ENCODE peak calls at places on chromosome 1, in ten cellular contexts. One of them, this sample, is unnamed.

GRCh38 chr1:206662396-206663092 is 22.2 kb upstream of the MAPKAPK2 start:
- DNase-seq in prostate gland: no peak
- DNase-seq in BE2C: no peak
- DNase-seq in left ventricle myocardium inferior: no peak
- DNase-seq in esophagus squamous epithelium: no peak
- DNase-seq in CD8-positive, alpha-beta T cell: no peak
- DNase-seq in choroid plexus epithelial cell: no peak
- DNase-seq in upper lobe of right lung: no peak
- DNase-seq in astrocyte: no peak
- DNase-seq in AG09309: no peak
- DNase-seq in this sample: no peak

GRCh38 chr1:175514309-175515001 is 228.9 kb downstream of the TNR start:
- DNase-seq in esophagus squamous epithelium: no peak
- DNase-seq in choroid plexus epithelial cell: peak
- DNase-seq in upper lobe of right lung: no peak
- DNase-seq in astrocyte: peak
- DNase-seq in prostate gland: no peak
- DNase-seq in AG09309: no peak
- DNase-seq in left ventricle myocardium inferior: no peak
- DNase-seq in BE2C: no peak
- DNase-seq in CD8-positive, alpha-beta T cell: no peak
- DNase-seq in this sample: no peak

GRCh38 chr1:200400556-200400955 is 9.3 kb downstream of the ZNF281 start:
- DNase-seq in upper lobe of right lung: no peak
- DNase-seq in choroid plexus epithelial cell: no peak
- DNase-seq in CD8-positive, alpha-beta T cell: no peak
- DNase-seq in astrocyte: no peak
- DNase-seq in AG09309: no peak
- DNase-seq in BE2C: no peak
- DNase-seq in prostate gland: no peak
- DNase-seq in left ventricle myocardium inferior: no peak
- DNase-seq in esophagus squamous epithelium: no peak
- DNase-seq in this sample: no peak

GRCh38 chr1:62493656-62494055 is 56.8 kb downstream of the USP1 start:
- DNase-seq in choroid plexus epithelial cell: peak
- DNase-seq in upper lobe of right lung: no peak
- DNase-seq in esophagus squamous epithelium: no peak
- DNase-seq in prostate gland: no peak
- DNase-seq in AG09309: no peak
- DNase-seq in astrocyte: peak
- DNase-seq in left ventricle myocardium inferior: no peak
- DNase-seq in CD8-positive, alpha-beta T cell: no peak
- DNase-seq in BE2C: no peak
- DNase-seq in this sample: no peak

GRCh38 chr1:94514095-94514727 is 27.3 kb downstream of the F3 start:
- DNase-seq in upper lobe of right lung: no peak
- DNase-seq in BE2C: peak
- DNase-seq in astrocyte: no peak
- DNase-seq in esophagus squamous epithelium: no peak
- DNase-seq in CD8-positive, alpha-beta T cell: no peak
- DNase-seq in choroid plexus epithelial cell: no peak
- DNase-seq in prostate gland: no peak
- DNase-seq in AG09309: no peak
- DNase-seq in left ventricle myocardium inferior: no peak
- DNase-seq in this sample: no peak

GRCh38 chr1:160664573-160665051 is 17.8 kb upstream of the SLAMF1 start:
- DNase-seq in AG09309: no peak
- DNase-seq in upper lobe of right lung: no peak
- DNase-seq in CD8-positive, alpha-beta T cell: no peak
- DNase-seq in left ventricle myocardium inferior: no peak
- DNase-seq in prostate gland: no peak
- DNase-seq in astrocyte: no peak
- DNase-seq in BE2C: no peak
- DNase-seq in esophagus squamous epithelium: no peak
- DNase-seq in choroid plexus epithelial cell: no peak
- DNase-seq in this sample: no peak

GRCh38 chr1:243693764-243694163 is 156.3 kb downstream of the AKT3 start:
- DNase-seq in upper lobe of right lung: no peak
- DNase-seq in left ventricle myocardium inferior: no peak
- DNase-seq in CD8-positive, alpha-beta T cell: no peak
- DNase-seq in astrocyte: no peak
- DNase-seq in esophagus squamous epithelium: no peak
- DNase-seq in BE2C: no peak
- DNase-seq in AG09309: no peak
- DNase-seq in prostate gland: no peak
- DNase-seq in choroid plexus epithelial cell: no peak
- DNase-seq in this sample: no peak

GRCh38 chr1:113929750-113930498 is 800 bp downstream of the HIPK1 start:
- DNase-seq in left ventricle myocardium inferior: peak
- DNase-seq in upper lobe of right lung: peak
- DNase-seq in CD8-positive, alpha-beta T cell: peak
- DNase-seq in esophagus squamous epithelium: no peak
- DNase-seq in choroid plexus epithelial cell: peak
- DNase-seq in BE2C: peak
- DNase-seq in prostate gland: peak
- DNase-seq in astrocyte: peak
- DNase-seq in AG09309: no peak
- DNase-seq in this sample: no peak

GRCh38 chr1:26961826-26962225 is 1.6 kb upstream of the KDF1 start:
- DNase-seq in astrocyte: peak
- DNase-seq in left ventricle myocardium inferior: no peak
- DNase-seq in BE2C: no peak
- DNase-seq in AG09309: peak
- DNase-seq in prostate gland: no peak
- DNase-seq in CD8-positive, alpha-beta T cell: no peak
- DNase-seq in upper lobe of right lung: no peak
- DNase-seq in esophagus squamous epithelium: no peak
- DNase-seq in choroid plexus epithelial cell: peak
- DNase-seq in this sample: peak

GRCh38 chr1:158471920-158472319 is at the start of gene OR10R2:
- DNase-seq in BE2C: no peak
- DNase-seq in prostate gland: no peak
- DNase-seq in upper lobe of right lung: no peak
- DNase-seq in esophagus squamous epithelium: no peak
- DNase-seq in AG09309: no peak
- DNase-seq in choroid plexus epithelial cell: no peak
- DNase-seq in CD8-positive, alpha-beta T cell: no peak
- DNase-seq in left ventricle myocardium inferior: no peak
- DNase-seq in astrocyte: no peak
- DNase-seq in this sample: no peak

GRCh38 chr1:17908945-17909344 is 153.8 kb downstream of the ACTL8 start:
- DNase-seq in prostate gland: no peak
- DNase-seq in choroid plexus epithelial cell: no peak
- DNase-seq in left ventricle myocardium inferior: no peak
- DNase-seq in upper lobe of right lung: peak
- DNase-seq in astrocyte: no peak
- DNase-seq in CD8-positive, alpha-beta T cell: no peak
- DNase-seq in BE2C: no peak
- DNase-seq in AG09309: no peak
- DNase-seq in esophagus squamous epithelium: no peak
- DNase-seq in this sample: no peak

GRCh38 chr1:2990376-2991115 is 30.7 kb upstream of the ACTRT2 start:
- DNase-seq in left ventricle myocardium inferior: no peak
- DNase-seq in prostate gland: no peak
- DNase-seq in AG09309: no peak
- DNase-seq in BE2C: no peak
- DNase-seq in CD8-positive, alpha-beta T cell: no peak
- DNase-seq in astrocyte: no peak
- DNase-seq in upper lobe of right lung: no peak
- DNase-seq in esophagus squamous epithelium: no peak
- DNase-seq in choroid plexus epithelial cell: no peak
- DNase-seq in this sample: no peak

GRCh38 chr1:6099787-6100765 is 54.4 kb downstream of the KCNAB2 start:
- DNase-seq in astrocyte: no peak
- DNase-seq in BE2C: peak
- DNase-seq in upper lobe of right lung: peak
- DNase-seq in esophagus squamous epithelium: no peak
- DNase-seq in left ventricle myocardium inferior: peak
- DNase-seq in CD8-positive, alpha-beta T cell: no peak
- DNase-seq in prostate gland: no peak
- DNase-seq in choroid plexus epithelial cell: peak
- DNase-seq in AG09309: no peak
- DNase-seq in this sample: no peak
- TF ChIP-seq CTCF in astrocyte: no peak
- TF ChIP-seq CTCF in BE2C: peak
- TF ChIP-seq CTCF in upper lobe of right lung: no peak
- TF ChIP-seq CTCF in esophagus squamous epithelium: no peak
- TF ChIP-seq CTCF in left ventricle myocardium inferior: peak
- TF ChIP-seq CTCF in CD8-positive, alpha-beta T cell: no peak
- TF ChIP-seq CTCF in prostate gland: no peak
- TF ChIP-seq CTCF in choroid plexus epithelial cell: peak
- TF ChIP-seq CTCF in AG09309: peak
- TF ChIP-seq CTCF in this sample: no peak

GRCh38 chr1:10213186-10213585 is 2.8 kb downstream of the KIF1B start:
- DNase-seq in upper lobe of right lung: no peak
- DNase-seq in AG09309: no peak
- DNase-seq in choroid plexus epithelial cell: no peak
- DNase-seq in BE2C: no peak
- DNase-seq in astrocyte: no peak
- DNase-seq in prostate gland: no peak
- DNase-seq in left ventricle myocardium inferior: no peak
- DNase-seq in esophagus squamous epithelium: no peak
- DNase-seq in CD8-positive, alpha-beta T cell: no peak
- DNase-seq in this sample: no peak

GRCh38 chr1:10210841-10211804 is 753 bp downstream of the KIF1B start:
- DNase-seq in esophagus squamous epithelium: peak
- DNase-seq in BE2C: peak
- DNase-seq in prostate gland: peak
- DNase-seq in AG09309: peak
- DNase-seq in left ventricle myocardium inferior: peak
- DNase-seq in upper lobe of right lung: peak
- DNase-seq in CD8-positive, alpha-beta T cell: no peak
- DNase-seq in choroid plexus epithelial cell: peak
- DNase-seq in astrocyte: peak
- DNase-seq in this sample: peak

GRCh38 chr1:10209905-10210810 is at the start of gene KIF1B:
- DNase-seq in left ventricle myocardium inferior: peak
- DNase-seq in AG09309: peak
- DNase-seq in choroid plexus epithelial cell: peak
- DNase-seq in upper lobe of right lung: peak
- DNase-seq in prostate gland: peak
- DNase-seq in esophagus squamous epithelium: peak
- DNase-seq in BE2C: peak
- DNase-seq in astrocyte: peak
- DNase-seq in CD8-positive, alpha-beta T cell: peak
- DNase-seq in this sample: peak

GRCh38 chr1:10211805-10212405 is 1.5 kb downstream of the KIF1B start:
- DNase-seq in choroid plexus epithelial cell: peak
- DNase-seq in AG09309: no peak
- DNase-seq in upper lobe of right lung: no peak
- DNase-seq in prostate gland: no peak
- DNase-seq in BE2C: peak
- DNase-seq in CD8-positive, alpha-beta T cell: no peak
- DNase-seq in esophagus squamous epithelium: no peak
- DNase-seq in left ventricle myocardium inferior: no peak
- DNase-seq in astrocyte: no peak
- DNase-seq in this sample: no peak

DNA sequence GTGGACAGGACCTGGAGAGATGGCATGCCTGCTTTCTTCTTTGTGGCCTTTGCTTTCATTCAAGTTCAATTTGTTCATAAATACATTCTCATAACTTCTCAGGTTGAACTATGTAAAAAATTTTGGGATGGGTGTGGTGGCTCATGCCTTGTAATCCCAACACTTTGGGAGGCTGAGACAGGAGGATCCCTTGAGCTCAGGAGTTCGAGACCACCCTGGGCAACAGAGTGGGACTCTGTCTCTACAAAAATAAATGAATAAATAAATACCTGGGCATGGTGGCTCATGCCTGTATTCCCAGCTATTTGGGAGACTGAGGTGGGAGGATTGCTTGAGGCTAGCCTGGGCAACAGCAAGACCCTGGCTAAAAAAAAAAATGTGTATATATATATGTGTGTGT is 2.1 kb downstream of the KIF1B start:
- DNase-seq in astrocyte: no peak
- DNase-seq in prostate gland: no peak
- DNase-seq in esophagus squamous epithelium: no peak
- DNase-seq in left ventricle myocardium inferior: no peak
- DNase-seq in AG09309: no peak
- DNase-seq in choroid plexus epithelial cell: no peak
- DNase-seq in BE2C: no peak
- DNase-seq in upper lobe of right lung: no peak
- DNase-seq in CD8-positive, alpha-beta T cell: no peak
- DNase-seq in this sample: no peak
- H3K4me3 ChIP-seq in astrocyte: peak
- H3K4me3 ChIP-seq in prostate gland: no peak
- H3K4me3 ChIP-seq in esophagus squamous epithelium: peak
- H3K4me3 ChIP-seq in left ventricle myocardium inferior: peak
- H3K4me3 ChIP-seq in AG09309: peak
- H3K4me3 ChIP-seq in choroid plexus epithelial cell: no peak
- H3K4me3 ChIP-seq in BE2C: peak
- H3K4me3 ChIP-seq in upper lobe of right lung: peak
- H3K4me3 ChIP-seq in CD8-positive, alpha-beta T cell: no peak
- H3K4me3 ChIP-seq in this sample: peak

GRCh38 chr1:23787701-23788100 is 3.2 kb upstream of the LYPLA2 start:
- DNase-seq in upper lobe of right lung: no peak
- DNase-seq in CD8-positive, alpha-beta T cell: no peak
- DNase-seq in left ventricle myocardium inferior: no peak
- DNase-seq in esophagus squamous epithelium: no peak
- DNase-seq in AG09309: no peak
- DNase-seq in choroid plexus epithelial cell: no peak
- DNase-seq in prostate gland: no peak
- DNase-seq in BE2C: no peak
- DNase-seq in astrocyte: no peak
- DNase-seq in this sample: no peak

GRCh38 chr1:23779826-23780371 is 1.7 kb downstream of the PITHD1 start:
- DNase-seq in left ventricle myocardium inferior: no peak
- DNase-seq in AG09309: no peak
- DNase-seq in astrocyte: peak
- DNase-seq in BE2C: no peak
- DNase-seq in CD8-positive, alpha-beta T cell: no peak
- DNase-seq in esophagus squamous epithelium: no peak
- DNase-seq in choroid plexus epithelial cell: peak
- DNase-seq in upper lobe of right lung: no peak
- DNase-seq in prostate gland: no peak
- DNase-seq in this sample: no peak

GRCh38 chr1:23788695-23789094 is 2.2 kb upstream of the LYPLA2 start:
- DNase-seq in upper lobe of right lung: no peak
- DNase-seq in BE2C: no peak
- DNase-seq in prostate gland: no peak
- DNase-seq in CD8-positive, alpha-beta T cell: no peak
- DNase-seq in left ventricle myocardium inferior: no peak
- DNase-seq in esophagus squamous epithelium: no peak
- DNase-seq in AG09309: no peak
- DNase-seq in choroid plexus epithelial cell: no peak
- DNase-seq in astrocyte: no peak
- DNase-seq in this sample: no peak

GRCh38 chr1:23784846-23785245 is 6.1 kb upstream of the LYPLA2 start:
- DNase-seq in choroid plexus epithelial cell: no peak
- DNase-seq in left ventricle myocardium inferior: no peak
- DNase-seq in prostate gland: peak
- DNase-seq in BE2C: no peak
- DNase-seq in AG09309: no peak
- DNase-seq in astrocyte: no peak
- DNase-seq in CD8-positive, alpha-beta T cell: no peak
- DNase-seq in upper lobe of right lung: no peak
- DNase-seq in esophagus squamous epithelium: no peak
- DNase-seq in this sample: no peak
- TF ChIP-seq CTCF in choroid plexus epithelial cell: no peak
- TF ChIP-seq CTCF in left ventricle myocardium inferior: no peak
- TF ChIP-seq CTCF in prostate gland: no peak
- TF ChIP-seq CTCF in BE2C: no peak
- TF ChIP-seq CTCF in AG09309: no peak
- TF ChIP-seq CTCF in astrocyte: no peak
- TF ChIP-seq CTCF in CD8-positive, alpha-beta T cell: no peak
- TF ChIP-seq CTCF in upper lobe of right lung: no peak
- TF ChIP-seq CTCF in esophagus squamous epithelium: no peak
- TF ChIP-seq CTCF in this sample: no peak

GRCh38 chr1:202009326-202010031 is 908 bp upstream of the ELF3 start:
- DNase-seq in astrocyte: peak
- DNase-seq in AG09309: no peak
- DNase-seq in esophagus squamous epithelium: no peak
- DNase-seq in CD8-positive, alpha-beta T cell: peak
- DNase-seq in BE2C: peak
- DNase-seq in left ventricle myocardium inferior: peak
- DNase-seq in upper lobe of right lung: no peak
- DNase-seq in prostate gland: peak
- DNase-seq in choroid plexus epithelial cell: peak
- DNase-seq in this sample: peak
- H3K4me3 ChIP-seq in astrocyte: no peak
- H3K4me3 ChIP-seq in AG09309: no peak
- H3K4me3 ChIP-seq in esophagus squamous epithelium: peak
- H3K4me3 ChIP-seq in CD8-positive, alpha-beta T cell: no peak
- H3K4me3 ChIP-seq in BE2C: no peak
- H3K4me3 ChIP-seq in left ventricle myocardium inferior: no peak
- H3K4me3 ChIP-seq in upper lobe of right lung: peak
- H3K4me3 ChIP-seq in prostate gland: no peak
- H3K4me3 ChIP-seq in choroid plexus epithelial cell: no peak
- H3K4me3 ChIP-seq in this sample: no peak

This sample was measured in AG04449.